ENCODE peak calls at places on chromosomes 5 and 9, in nine cellular contexts. One of them, this sample, is unnamed.

GRCh38 chr5:83718195-83718825 is 2.3 kb downstream of the HAPLN1 start:
- DNase-seq in CD8-positive, alpha-beta memory T cell: no peak
- DNase-seq in lung: no peak
- DNase-seq in cardiac muscle cell: peak; percentile 86
- DNase-seq in OCI-LY7: peak; percentile 66
- DNase-seq in astrocyte: peak; percentile 52
- DNase-seq in SJSA1: peak; percentile 51
- DNase-seq in testis: peak; percentile 49
- DNase-seq in adipocyte: peak; percentile 90
- DNase-seq in this sample: peak; percentile 57

GRCh38 chr5:157280927-157281326 is 15.0 kb downstream of the CYFIP2 start:
- DNase-seq in OCI-LY7: no peak
- DNase-seq in astrocyte: peak; percentile 54
- DNase-seq in cardiac muscle cell: peak; percentile 47
- DNase-seq in CD8-positive, alpha-beta memory T cell: no peak
- DNase-seq in lung: no peak
- DNase-seq in SJSA1: no peak
- DNase-seq in testis: no peak
- DNase-seq in adipocyte: peak; percentile 79
- DNase-seq in this sample: no peak

GRCh38 chr5:54388811-54389210 is 66.7 kb upstream of the HSPB3 start:
- DNase-seq in lung: no peak
- DNase-seq in OCI-LY7: no peak
- DNase-seq in astrocyte: no peak
- DNase-seq in adipocyte: no peak
- DNase-seq in CD8-positive, alpha-beta memory T cell: no peak
- DNase-seq in SJSA1: no peak
- DNase-seq in cardiac muscle cell: no peak
- DNase-seq in testis: no peak
- DNase-seq in this sample: no peak

GRCh38 chr5:59390074-59390659 is 503.4 kb downstream of the PDE4D start:
- DNase-seq in astrocyte: no peak
- DNase-seq in CD8-positive, alpha-beta memory T cell: no peak
- DNase-seq in lung: no peak
- DNase-seq in testis: peak; percentile 28
- DNase-seq in adipocyte: peak; percentile 82
- DNase-seq in SJSA1: no peak
- DNase-seq in cardiac muscle cell: peak; percentile 59
- DNase-seq in OCI-LY7: peak; percentile 50
- DNase-seq in this sample: peak; percentile 33

GRCh38 chr5:77168187-77168883 is 42.1 kb upstream of the PDE8B start:
- DNase-seq in cardiac muscle cell: peak; percentile 64
- DNase-seq in CD8-positive, alpha-beta memory T cell: no peak
- DNase-seq in testis: peak; percentile 82
- DNase-seq in SJSA1: no peak
- DNase-seq in adipocyte: peak; percentile 33
- DNase-seq in lung: no peak
- DNase-seq in astrocyte: no peak
- DNase-seq in OCI-LY7: no peak
- DNase-seq in this sample: no peak

GRCh38 chr9:130309689-130310455 is 44.3 kb downstream of the HMCN2 start:
- DNase-seq in lung: no peak
- DNase-seq in SJSA1: no peak
- DNase-seq in astrocyte: no peak
- DNase-seq in cardiac muscle cell: no peak
- DNase-seq in adipocyte: no peak
- DNase-seq in CD8-positive, alpha-beta memory T cell: no peak
- DNase-seq in OCI-LY7: no peak
- DNase-seq in testis: no peak
- DNase-seq in this sample: no peak

GRCh38 chr5:14171621-14172020 is 28.5 kb downstream of the TRIO start:
- DNase-seq in OCI-LY7: no peak
- DNase-seq in SJSA1: no peak
- DNase-seq in CD8-positive, alpha-beta memory T cell: no peak
- DNase-seq in testis: no peak
- DNase-seq in astrocyte: peak; percentile 68
- DNase-seq in lung: no peak
- DNase-seq in adipocyte: peak; percentile 80
- DNase-seq in cardiac muscle cell: peak; percentile 90
- DNase-seq in this sample: no peak

GRCh38 chr5:152995214-152995725 is 495.2 kb upstream of the GRIA1 start:
- DNase-seq in adipocyte: no peak
- DNase-seq in astrocyte: no peak
- DNase-seq in SJSA1: no peak
- DNase-seq in cardiac muscle cell: no peak
- DNase-seq in OCI-LY7: no peak
- DNase-seq in CD8-positive, alpha-beta memory T cell: no peak
- DNase-seq in testis: no peak
- DNase-seq in lung: no peak
- DNase-seq in this sample: no peak

GRCh38 chr9:90942555-90942954 is 140.9 kb downstream of the SYK start:
- DNase-seq in lung: no peak
- DNase-seq in testis: no peak
- DNase-seq in SJSA1: no peak
- DNase-seq in astrocyte: peak; percentile 74
- DNase-seq in OCI-LY7: no peak
- DNase-seq in CD8-positive, alpha-beta memory T cell: no peak
- DNase-seq in adipocyte: no peak
- DNase-seq in cardiac muscle cell: no peak
- DNase-seq in this sample: no peak

GRCh38 chr5:98989723-98990122 is 60.9 kb upstream of the CHD1 start:
- DNase-seq in testis: no peak
- DNase-seq in lung: no peak
- DNase-seq in adipocyte: no peak
- DNase-seq in cardiac muscle cell: no peak
- DNase-seq in SJSA1: no peak
- DNase-seq in CD8-positive, alpha-beta memory T cell: no peak
- DNase-seq in astrocyte: no peak
- DNase-seq in OCI-LY7: no peak
- DNase-seq in this sample: no peak

GRCh38 chr5:146313027-146313426 is 25.6 kb upstream of the POU4F3 start:
- DNase-seq in testis: no peak
- DNase-seq in SJSA1: no peak
- DNase-seq in OCI-LY7: no peak
- DNase-seq in adipocyte: no peak
- DNase-seq in astrocyte: no peak
- DNase-seq in cardiac muscle cell: no peak
- DNase-seq in lung: no peak
- DNase-seq in CD8-positive, alpha-beta memory T cell: no peak
- DNase-seq in this sample: no peak

GRCh38 chr9:134769084-134769455 is 111.5 kb upstream of the FCN2 start:
- DNase-seq in astrocyte: no peak
- DNase-seq in SJSA1: no peak
- DNase-seq in testis: no peak
- DNase-seq in cardiac muscle cell: no peak
- DNase-seq in OCI-LY7: no peak
- DNase-seq in lung: no peak
- DNase-seq in CD8-positive, alpha-beta memory T cell: no peak
- DNase-seq in adipocyte: no peak
- DNase-seq in this sample: no peak

GRCh38 chr5:132408965-132409364 is 39.5 kb downstream of the SLC22A5 start:
- DNase-seq in adipocyte: no peak
- DNase-seq in cardiac muscle cell: no peak
- DNase-seq in lung: no peak
- DNase-seq in OCI-LY7: no peak
- DNase-seq in astrocyte: no peak
- DNase-seq in testis: no peak
- DNase-seq in SJSA1: no peak
- DNase-seq in CD8-positive, alpha-beta memory T cell: no peak
- DNase-seq in this sample: no peak

GRCh38 chr5:178651046-178651810 is 24.4 kb upstream of the CLK4 start:
- DNase-seq in cardiac muscle cell: peak; percentile 62
- DNase-seq in CD8-positive, alpha-beta memory T cell: no peak
- DNase-seq in OCI-LY7: no peak
- DNase-seq in lung: no peak
- DNase-seq in adipocyte: peak; percentile 58
- DNase-seq in SJSA1: no peak
- DNase-seq in testis: no peak
- DNase-seq in astrocyte: peak; percentile 67
- DNase-seq in this sample: no peak

GRCh38 chr9:36980148-36980974 is 53.7 kb downstream of the PAX5 start:
- DNase-seq in lung: no peak
- DNase-seq in OCI-LY7: peak; percentile 61
- DNase-seq in astrocyte: no peak
- DNase-seq in SJSA1: no peak
- DNase-seq in testis: no peak
- DNase-seq in adipocyte: no peak
- DNase-seq in cardiac muscle cell: no peak
- DNase-seq in CD8-positive, alpha-beta memory T cell: no peak
- DNase-seq in this sample: peak; percentile 29

GRCh38 chr9:21770877-21771560 is 31.4 kb upstream of the MTAP start:
- DNase-seq in SJSA1: no peak
- DNase-seq in lung: no peak
- DNase-seq in cardiac muscle cell: peak; percentile 85
- DNase-seq in OCI-LY7: no peak
- DNase-seq in testis: no peak
- DNase-seq in astrocyte: peak; percentile 91
- DNase-seq in adipocyte: peak; percentile 82
- DNase-seq in CD8-positive, alpha-beta memory T cell: no peak
- DNase-seq in this sample: no peak

GRCh38 chr9:69388596-69388995 is 63.6 kb downstream of the ENTREP1 start:
- DNase-seq in CD8-positive, alpha-beta memory T cell: no peak
- DNase-seq in astrocyte: no peak
- DNase-seq in SJSA1: no peak
- DNase-seq in cardiac muscle cell: no peak
- DNase-seq in lung: no peak
- DNase-seq in adipocyte: no peak
- DNase-seq in OCI-LY7: no peak
- DNase-seq in testis: no peak
- DNase-seq in this sample: no peak

GRCh38 chr5:140351609-140352334 is 5.4 kb upstream of the HBEGF start:
- DNase-seq in testis: peak; percentile 64
- DNase-seq in SJSA1: peak; percentile 78
- DNase-seq in lung: peak; percentile 56
- DNase-seq in cardiac muscle cell: peak; percentile 79
- DNase-seq in CD8-positive, alpha-beta memory T cell: peak; percentile 66
- DNase-seq in OCI-LY7: peak; percentile 84
- DNase-seq in astrocyte: peak; percentile 38
- DNase-seq in adipocyte: peak; percentile 93
- DNase-seq in this sample: peak; percentile 86

GRCh38 chr9:79054500-79054899 is 517.3 kb upstream of the TLE4 start:
- DNase-seq in OCI-LY7: no peak
- DNase-seq in SJSA1: no peak
- DNase-seq in cardiac muscle cell: no peak
- DNase-seq in astrocyte: peak; percentile 57
- DNase-seq in lung: no peak
- DNase-seq in CD8-positive, alpha-beta memory T cell: no peak
- DNase-seq in testis: no peak
- DNase-seq in adipocyte: no peak
- DNase-seq in this sample: no peak

GRCh38 chr5:132386644-132387286 is 17.3 kb downstream of the SLC22A5 start:
- DNase-seq in cardiac muscle cell: peak; percentile 84
- DNase-seq in CD8-positive, alpha-beta memory T cell: peak; percentile 72
- DNase-seq in SJSA1: peak; percentile 84
- DNase-seq in testis: peak; percentile 81
- DNase-seq in astrocyte: peak; percentile 40
- DNase-seq in OCI-LY7: peak; percentile 86
- DNase-seq in adipocyte: peak; percentile 80
- DNase-seq in lung: peak; percentile 79
- DNase-seq in this sample: peak; percentile 65

GRCh38 chr9:129258124-129258822 is 80.2 kb upstream of the IER5L start:
- DNase-seq in cardiac muscle cell: peak; percentile 96
- DNase-seq in lung: peak; percentile 86
- DNase-seq in SJSA1: peak; percentile 66
- DNase-seq in testis: peak; percentile 96
- DNase-seq in OCI-LY7: peak; percentile 92
- DNase-seq in CD8-positive, alpha-beta memory T cell: peak; percentile 86
- DNase-seq in adipocyte: peak; percentile 96
- DNase-seq in astrocyte: peak; percentile 73
- DNase-seq in this sample: peak; percentile 95
- H3K4me3 ChIP-seq in cardiac muscle cell: no peak overlapping the region
- H3K4me3 ChIP-seq in lung: no peak overlapping the region
- H3K4me3 ChIP-seq in SJSA1: no peak overlapping the region
- H3K4me3 ChIP-seq in testis: peak overlapping the region; percentile 24
- H3K4me3 ChIP-seq in OCI-LY7: peak overlapping the region; percentile 51
- H3K4me3 ChIP-seq in CD8-positive, alpha-beta memory T cell: peak overlapping the region; percentile 52
- H3K4me3 ChIP-seq in adipocyte: peak overlapping the region; percentile 69
- H3K4me3 ChIP-seq in astrocyte: peak overlapping the region; percentile 43
- H3K4me3 ChIP-seq in this sample: peak overlapping the region; percentile 23

DNA sequence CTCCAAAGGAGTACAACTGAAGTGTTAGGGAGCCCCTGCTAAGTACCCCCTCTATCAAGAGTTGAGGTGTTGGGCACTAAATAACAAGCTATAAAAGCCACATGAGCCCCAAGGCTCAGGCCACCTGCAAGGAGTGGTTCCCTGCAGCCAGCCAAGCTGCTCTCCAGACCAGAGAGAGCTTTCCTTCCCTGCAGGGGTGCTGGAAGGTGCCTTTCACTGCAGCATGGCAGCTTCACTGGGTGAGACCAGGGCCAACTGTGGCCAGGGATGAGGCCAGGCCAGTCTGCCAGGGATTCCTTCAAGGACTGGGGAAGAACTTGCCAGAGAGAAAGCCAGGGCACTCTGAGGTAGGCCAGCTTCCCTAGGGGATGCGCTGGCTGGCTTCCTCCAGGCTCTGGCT is 14.9 kb downstream of the GADD45G start:
- DNase-seq in OCI-LY7: no peak
- DNase-seq in cardiac muscle cell: no peak
- DNase-seq in astrocyte: no peak
- DNase-seq in adipocyte: no peak
- DNase-seq in lung: no peak
- DNase-seq in CD8-positive, alpha-beta memory T cell: no peak
- DNase-seq in testis: no peak
- DNase-seq in SJSA1: no peak
- DNase-seq in this sample: no peak
- H3K4me1 ChIP-seq in OCI-LY7: no peaks in the 10 kb centered on the region
- H3K4me1 ChIP-seq in cardiac muscle cell: peaks cover 8% of the 10 kb centered on the region
- H3K4me1 ChIP-seq in astrocyte: no peaks in the 10 kb centered on the region
- H3K4me1 ChIP-seq in adipocyte: no peaks in the 10 kb centered on the region
- H3K4me1 ChIP-seq in lung: no peaks in the 10 kb centered on the region
- H3K4me1 ChIP-seq in CD8-positive, alpha-beta memory T cell: no peaks in the 10 kb centered on the region
- H3K4me1 ChIP-seq in testis: peaks cover 38% of the 10 kb centered on the region
- H3K4me1 ChIP-seq in SJSA1: no peaks in the 10 kb centered on the region
- H3K4me1 ChIP-seq in this sample: no peaks in the 10 kb centered on the region

GRCh38 chr5:176425138-176425537 is 8.8 kb upstream of the CLTB start:
- DNase-seq in cardiac muscle cell: no peak
- DNase-seq in adipocyte: no peak
- DNase-seq in OCI-LY7: no peak
- DNase-seq in SJSA1: no peak
- DNase-seq in CD8-positive, alpha-beta memory T cell: no peak
- DNase-seq in lung: no peak
- DNase-seq in testis: no peak
- DNase-seq in astrocyte: peak; percentile 92
- DNase-seq in this sample: peak; percentile 62
- H3K9me3 ChIP-seq in cardiac muscle cell: no peaks in the 10 kb centered on the region
- H3K9me3 ChIP-seq in adipocyte: no peaks in the 10 kb centered on the region
- H3K9me3 ChIP-seq in OCI-LY7: peaks cover 35% of the 10 kb centered on the region
- H3K9me3 ChIP-seq in SJSA1: peaks cover 12% of the 10 kb centered on the region
- H3K9me3 ChIP-seq in CD8-positive, alpha-beta memory T cell: no peaks in the 10 kb centered on the region
- H3K9me3 ChIP-seq in lung: no peaks in the 10 kb centered on the region
- H3K9me3 ChIP-seq in testis: no peaks in the 10 kb centered on the region
- H3K9me3 ChIP-seq in astrocyte: peaks cover 3% of the 10 kb centered on the region
- H3K9me3 ChIP-seq in this sample: no peaks in the 10 kb centered on the region

DNA sequence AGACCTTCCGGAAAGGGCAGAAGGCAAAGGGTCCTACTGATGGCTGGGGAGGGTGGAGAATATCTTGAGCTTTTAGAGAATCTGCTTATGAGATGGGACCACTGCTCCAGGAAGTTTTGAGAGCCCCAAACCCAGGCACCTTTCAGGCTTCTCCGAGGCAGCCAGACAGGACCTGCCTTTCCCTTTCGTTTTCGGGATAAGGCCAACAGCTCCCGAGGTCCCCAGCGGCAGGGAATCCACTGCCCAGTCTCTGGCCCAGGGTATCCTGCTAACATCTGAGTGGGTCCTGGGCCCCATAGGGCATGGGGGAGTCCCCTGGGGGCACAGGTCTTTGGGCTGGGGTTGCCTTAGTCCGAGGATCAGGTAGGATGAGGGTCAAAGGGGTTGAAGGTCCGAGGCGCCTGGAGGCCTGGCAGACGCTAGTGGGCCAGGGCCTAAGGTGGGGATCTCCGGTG is 3.3 kb downstream of the PITX1 start:
- DNase-seq in adipocyte: peak; percentile 66
- DNase-seq in testis: no peak
- DNase-seq in CD8-positive, alpha-beta memory T cell: no peak
- DNase-seq in OCI-LY7: no peak
- DNase-seq in lung: no peak
- DNase-seq in astrocyte: no peak
- DNase-seq in cardiac muscle cell: no peak
- DNase-seq in SJSA1: peak; percentile 70
- DNase-seq in this sample: no peak
- H3K4me3 ChIP-seq in adipocyte: no peak overlapping the region
- H3K4me3 ChIP-seq in testis: no peak overlapping the region
- H3K4me3 ChIP-seq in CD8-positive, alpha-beta memory T cell: no peak overlapping the region
- H3K4me3 ChIP-seq in OCI-LY7: peak overlapping the region; percentile 84
- H3K4me3 ChIP-seq in lung: no peak overlapping the region
- H3K4me3 ChIP-seq in astrocyte: no peak overlapping the region
- H3K4me3 ChIP-seq in cardiac muscle cell: no peak overlapping the region
- H3K4me3 ChIP-seq in SJSA1: peak overlapping the region; percentile 92
- H3K4me3 ChIP-seq in this sample: no peak overlapping the region

This sample was measured in Caco-2.